ENCODE peak calls at places on chromosomes 4 and X, in six cellular contexts. One of them, this sample, is unnamed. For H3K9me2, the result is how much of the 10 kb centered on the place peaks cover.

GRCh38 chr4:161121451-161121850 is 1042.3 kb downstream of the FSTL5 start:
- DNase-seq in hepatocyte: no peak
- DNase-seq in SK-N-SH: no peak
- DNase-seq in OCI-LY7: no peak
- DNase-seq in HCT116: no peak
- DNase-seq in GM23248: no peak
- DNase-seq in this sample: no peak

GRCh38 chr4:57187241-57187640 is 77.1 kb upstream of the IGFBP7 start:
- DNase-seq in hepatocyte: no peak
- DNase-seq in OCI-LY7: no peak
- DNase-seq in SK-N-SH: no peak
- DNase-seq in GM23248: peak
- DNase-seq in HCT116: no peak
- DNase-seq in this sample: no peak

GRCh38 chr4:56080384-56080783 is 131.6 kb downstream of the CEP135 start:
- DNase-seq in OCI-LY7: no peak
- DNase-seq in hepatocyte: peak
- DNase-seq in GM23248: no peak
- DNase-seq in SK-N-SH: no peak
- DNase-seq in HCT116: no peak
- DNase-seq in this sample: no peak

GRCh38 chrX:153396320-153397195 is 4.6 kb downstream of the PNMA6E start:
- DNase-seq in SK-N-SH: no peak
- DNase-seq in HCT116: no peak
- DNase-seq in OCI-LY7: no peak
- DNase-seq in hepatocyte: no peak
- DNase-seq in GM23248: no peak
- DNase-seq in this sample: no peak

GRCh38 chr4:73520821-73521220 is 39.3 kb downstream of the AFM start:
- DNase-seq in GM23248: peak
- DNase-seq in HCT116: no peak
- DNase-seq in hepatocyte: peak
- DNase-seq in OCI-LY7: no peak
- DNase-seq in SK-N-SH: no peak
- DNase-seq in this sample: no peak

GRCh38 chrX:1451676-1452496 is 823 bp downstream of the ASMTL start:
- DNase-seq in SK-N-SH: no peak
- DNase-seq in GM23248: no peak
- DNase-seq in OCI-LY7: no peak
- DNase-seq in hepatocyte: no peak
- DNase-seq in HCT116: no peak
- DNase-seq in this sample: no peak

GRCh38 chrX:9644335-9644734 is 121.3 kb downstream of the GPR143 start:
- DNase-seq in SK-N-SH: no peak
- DNase-seq in HCT116: no peak
- DNase-seq in hepatocyte: no peak
- DNase-seq in OCI-LY7: no peak
- DNase-seq in GM23248: no peak
- DNase-seq in this sample: no peak

GRCh38 chrX:52821079-52821760 is 10.1 kb downstream of the XAGE5 start:
- DNase-seq in OCI-LY7: no peak
- DNase-seq in HCT116: no peak
- DNase-seq in GM23248: no peak
- DNase-seq in SK-N-SH: no peak
- DNase-seq in hepatocyte: no peak
- DNase-seq in this sample: no peak

GRCh38 chrX:51437521-51437920 is 58.9 kb downstream of the NUDT11 start:
- DNase-seq in OCI-LY7: no peak
- DNase-seq in HCT116: no peak
- DNase-seq in SK-N-SH: no peak
- DNase-seq in hepatocyte: no peak
- DNase-seq in GM23248: no peak
- DNase-seq in this sample: no peak

GRCh38 chr4:79964715-79965345 is 108.2 kb downstream of the ANTXR2 start:
- DNase-seq in GM23248: no peak
- DNase-seq in hepatocyte: peak
- DNase-seq in HCT116: no peak
- DNase-seq in SK-N-SH: no peak
- DNase-seq in OCI-LY7: no peak
- DNase-seq in this sample: no peak

GRCh38 chr4:88610771-88611170 is 18.5 kb downstream of the HERC3 start:
- DNase-seq in GM23248: peak
- DNase-seq in SK-N-SH: no peak
- DNase-seq in OCI-LY7: no peak
- DNase-seq in hepatocyte: no peak
- DNase-seq in HCT116: no peak
- DNase-seq in this sample: no peak

GRCh38 chr4:95362906-95363578 is 185.7 kb downstream of the UNC5C start:
- DNase-seq in SK-N-SH: peak
- DNase-seq in hepatocyte: peak
- DNase-seq in OCI-LY7: peak
- DNase-seq in HCT116: peak
- DNase-seq in GM23248: peak
- DNase-seq in this sample: no peak
- H3K4me2 ChIP-seq in SK-N-SH: peak
- H3K4me2 ChIP-seq in hepatocyte: peak
- H3K4me2 ChIP-seq in OCI-LY7: no peak
- H3K4me2 ChIP-seq in HCT116: no peak
- H3K4me2 ChIP-seq in GM23248: no peak
- H3K4me2 ChIP-seq in this sample: no peak

DNA sequence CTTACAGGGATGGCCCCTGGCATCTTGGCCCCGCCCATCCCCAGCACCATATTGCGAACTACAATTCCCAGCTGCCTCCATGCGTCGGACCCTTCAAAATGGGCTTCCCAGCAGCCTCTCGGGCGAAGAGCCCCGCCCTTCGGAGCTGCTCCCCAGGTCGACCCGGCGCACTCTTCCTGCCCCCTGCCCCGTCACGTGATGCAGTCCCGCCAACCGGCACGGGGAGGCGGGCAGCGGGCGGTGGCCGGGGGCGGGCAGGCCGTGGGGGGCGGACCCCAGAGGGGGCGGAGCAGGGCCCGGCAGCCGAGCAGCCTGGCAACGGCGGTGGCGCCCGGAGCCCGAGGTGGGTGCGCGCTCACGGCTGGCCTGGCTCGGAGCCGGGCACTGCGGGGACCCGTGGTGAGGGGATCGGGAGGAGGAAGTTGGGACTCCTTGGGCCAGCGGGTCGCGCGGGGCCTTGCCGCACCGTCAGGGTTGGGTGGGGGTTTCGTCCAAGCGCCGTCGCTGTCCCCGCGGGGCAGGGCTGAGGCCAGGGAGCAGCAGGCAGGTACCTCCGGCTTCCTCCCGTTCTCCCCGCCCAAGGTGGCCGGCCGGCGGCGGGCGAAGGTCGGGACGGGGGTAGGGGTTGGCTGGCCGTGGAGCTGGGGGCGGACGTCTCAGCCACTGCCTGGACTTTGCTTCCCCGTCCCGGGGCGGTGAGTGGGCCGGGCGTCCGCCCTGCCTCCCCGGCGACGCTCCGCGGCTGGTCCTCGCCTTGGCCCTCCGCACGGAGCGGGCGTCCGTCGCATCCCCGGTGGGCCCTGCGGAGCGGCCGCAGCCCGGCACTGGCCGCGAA is at the start of gene MTM1:
- DNase-seq in hepatocyte: peak
- DNase-seq in HCT116: peak
- DNase-seq in OCI-LY7: peak
- DNase-seq in GM23248: peak
- DNase-seq in SK-N-SH: peak
- DNase-seq in this sample: peak
- H3K4me3 ChIP-seq in hepatocyte: peak
- H3K4me3 ChIP-seq in HCT116: peak
- H3K4me3 ChIP-seq in OCI-LY7: peak
- H3K4me3 ChIP-seq in GM23248: peak
- H3K4me3 ChIP-seq in SK-N-SH: peak
- H3K4me3 ChIP-seq in this sample: peak

GRCh38 chr4:150232029-150232428 is 153.8 kb downstream of the DCLK2 start:
- DNase-seq in GM23248: no peak
- DNase-seq in SK-N-SH: no peak
- DNase-seq in HCT116: no peak
- DNase-seq in OCI-LY7: no peak
- DNase-seq in hepatocyte: no peak
- DNase-seq in this sample: no peak

GRCh38 chr4:150231108-150231770 is 153.0 kb downstream of the DCLK2 start:
- DNase-seq in OCI-LY7: no peak
- DNase-seq in HCT116: no peak
- DNase-seq in GM23248: no peak
- DNase-seq in SK-N-SH: no peak
- DNase-seq in hepatocyte: no peak
- DNase-seq in this sample: no peak

GRCh38 chr4:150224896-150225591 is 146.8 kb downstream of the DCLK2 start:
- DNase-seq in HCT116: no peak
- DNase-seq in GM23248: peak
- DNase-seq in hepatocyte: no peak
- DNase-seq in OCI-LY7: no peak
- DNase-seq in SK-N-SH: no peak
- DNase-seq in this sample: no peak

GRCh38 chr4:150230556-150230955 is 152.3 kb downstream of the DCLK2 start:
- DNase-seq in OCI-LY7: no peak
- DNase-seq in SK-N-SH: no peak
- DNase-seq in HCT116: no peak
- DNase-seq in hepatocyte: no peak
- DNase-seq in GM23248: no peak
- DNase-seq in this sample: no peak

DNA sequence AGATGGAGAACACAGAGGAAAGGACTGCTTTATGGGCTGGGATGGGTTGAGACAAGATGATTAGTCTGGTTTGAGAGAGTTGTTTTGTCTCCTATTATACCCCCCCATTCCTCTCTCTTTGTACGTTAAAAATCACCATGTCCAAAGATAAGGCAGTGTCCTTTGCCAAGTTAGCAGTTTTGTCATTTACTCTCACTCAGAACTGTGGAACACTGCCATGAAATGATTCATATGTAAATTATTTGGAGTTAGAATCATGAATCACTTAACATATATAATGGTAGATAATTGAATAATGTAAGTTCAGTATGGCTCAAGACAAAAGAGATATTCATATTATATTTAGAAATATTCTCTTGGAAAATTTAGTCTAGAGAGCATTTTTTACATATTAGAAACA is 151.3 kb downstream of the DCLK2 start:
- DNase-seq in hepatocyte: no peak
- DNase-seq in HCT116: no peak
- DNase-seq in GM23248: peak
- DNase-seq in SK-N-SH: no peak
- DNase-seq in OCI-LY7: no peak
- DNase-seq in this sample: no peak
- H3K9me2 ChIP-seq in hepatocyte: under half
- H3K9me2 ChIP-seq in HCT116: under half
- H3K9me2 ChIP-seq in GM23248: under half
- H3K9me2 ChIP-seq in SK-N-SH: under half
- H3K9me2 ChIP-seq in OCI-LY7: under half
- H3K9me2 ChIP-seq in this sample: under half

GRCh38 chrX:77622672-77623071 is 163.3 kb downstream of the ATRX start:
- DNase-seq in OCI-LY7: no peak
- DNase-seq in hepatocyte: no peak
- DNase-seq in GM23248: no peak
- DNase-seq in HCT116: no peak
- DNase-seq in SK-N-SH: no peak
- DNase-seq in this sample: no peak

GRCh38 chrX:77622233-77622632 is 163.8 kb downstream of the ATRX start:
- DNase-seq in OCI-LY7: no peak
- DNase-seq in GM23248: no peak
- DNase-seq in SK-N-SH: no peak
- DNase-seq in HCT116: no peak
- DNase-seq in hepatocyte: no peak
- DNase-seq in this sample: no peak

DNA sequence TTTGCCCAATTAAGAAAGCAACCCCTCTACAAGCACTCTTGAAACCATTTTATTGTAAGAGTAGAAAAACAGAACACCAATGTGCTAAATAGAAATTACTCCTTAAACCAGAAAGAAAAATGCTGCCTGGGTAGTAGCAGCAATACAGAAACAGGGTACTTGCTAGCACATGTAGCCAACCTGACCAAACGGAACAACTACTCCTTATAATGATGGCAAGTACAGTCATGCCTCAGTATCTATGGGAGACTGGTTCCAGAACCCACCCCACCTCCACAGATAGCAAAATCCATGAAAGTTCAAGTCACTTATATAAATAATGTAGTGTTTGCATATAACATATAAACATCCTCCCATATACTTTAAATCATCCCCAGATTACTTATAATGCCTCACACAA is 168.8 kb downstream of the ATRX start:
- DNase-seq in SK-N-SH: no peak
- DNase-seq in OCI-LY7: no peak
- DNase-seq in GM23248: no peak
- DNase-seq in HCT116: no peak
- DNase-seq in hepatocyte: no peak
- DNase-seq in this sample: no peak
- H3K4me2 ChIP-seq in SK-N-SH: no peak
- H3K4me2 ChIP-seq in OCI-LY7: no peak
- H3K4me2 ChIP-seq in GM23248: no peak
- H3K4me2 ChIP-seq in HCT116: no peak
- H3K4me2 ChIP-seq in hepatocyte: no peak
- H3K4me2 ChIP-seq in this sample: no peak

DNA sequence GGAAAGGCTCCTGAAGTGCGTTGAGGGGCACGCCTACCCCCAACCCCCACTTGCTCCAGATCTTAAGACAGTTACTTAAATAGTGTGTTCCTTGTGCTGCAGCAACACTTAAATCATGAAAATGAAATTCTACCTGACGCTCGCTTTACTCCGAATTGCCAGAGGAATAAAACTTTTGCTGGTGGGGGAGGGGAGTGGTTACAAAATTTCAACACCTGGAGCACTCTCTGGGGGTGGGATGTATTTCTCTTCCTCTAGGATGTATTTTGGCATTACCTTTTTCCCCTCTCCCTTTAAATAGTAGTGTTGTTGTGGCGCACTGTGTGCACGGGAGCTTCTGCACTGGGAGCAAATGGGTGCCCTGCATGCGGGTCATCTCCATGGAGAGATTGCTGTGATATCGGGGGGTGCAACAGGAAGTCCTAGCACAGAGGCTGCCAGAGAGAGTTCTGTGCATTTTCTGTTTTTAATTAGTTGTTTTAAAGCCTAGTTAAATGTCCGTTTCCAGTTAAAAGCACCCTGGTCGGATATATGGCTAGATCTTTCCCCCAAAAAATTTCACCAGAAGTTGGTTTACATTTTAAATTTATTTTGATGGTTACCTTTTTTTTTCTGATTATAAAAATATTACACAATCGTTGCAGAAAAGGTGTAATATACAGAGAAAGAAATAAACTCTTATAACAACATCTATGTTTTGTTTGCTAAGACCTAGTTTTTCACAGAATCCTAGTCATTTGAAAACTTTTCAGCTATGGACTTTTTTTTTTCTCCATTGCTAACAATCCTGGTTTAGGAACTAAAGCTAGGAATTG is 207.6 kb downstream of the SOWAHB start:
- DNase-seq in GM23248: peak
- DNase-seq in SK-N-SH: peak
- DNase-seq in OCI-LY7: no peak
- DNase-seq in hepatocyte: peak
- DNase-seq in HCT116: no peak
- DNase-seq in this sample: no peak
- H3K4me3 ChIP-seq in GM23248: peak
- H3K4me3 ChIP-seq in SK-N-SH: peak
- H3K4me3 ChIP-seq in OCI-LY7: no peak
- H3K4me3 ChIP-seq in hepatocyte: peak
- H3K4me3 ChIP-seq in HCT116: peak
- H3K4me3 ChIP-seq in this sample: peak